ENCODE peak calls at places on chromosomes 3 and 15, in six cellular contexts. J is thyroid gland; Z is naive thymus-derived CD4-positive, alpha-beta T cell; Y is osteoblast; U is adipocyte; M is uterus. S is an unnamed sample.

GRCh38 chr15:94834494-94834893 is 603.1 kb downstream of the MCTP2 start:
- DNase-seq in M (no peak), Z (no peak), J (no peak), U (no peak), Y (no peak), S (no peak)

GRCh38 chr3:184583345-184584000 is 21.9 kb downstream of the EPHB3 start:
- DNase-seq in Z (no peak), Y (peak), U (no peak), J (no peak), M (no peak), S (no peak)

GRCh38 chr15:59941612-59942011 is 62.5 kb upstream of the FOXB1 start:
- DNase-seq in J (no peak), Y (no peak), U (no peak), Z (no peak), M (no peak), S (no peak)

GRCh38 chr3:41668366-41668765 is 293.5 kb downstream of the ULK4 start:
- DNase-seq in M (no peak), J (no peak), Z (no peak), U (no peak), Y (no peak), S (no peak)

GRCh38 chr3:57169872-57170623 is 4.9 kb upstream of the IL17RD start:
- DNase-seq in Z (peak), J (peak), U (peak), Y (peak), M (peak), S (peak)

GRCh38 chr3:185250653-185251052 is 3.2 kb downstream of the EHHADH start:
- DNase-seq in M (no peak), Z (no peak), U (no peak), J (no peak), Y (no peak), S (no peak)

GRCh38 chr3:39124876-39125836 is 17.7 kb downstream of the TTC21A start:
- DNase-seq in M (no peak), J (peak), Y (no peak), Z (no peak), U (peak), S (no peak)

GRCh38 chr3:72375237-72376154 is 472.7 kb downstream of the SHQ1 start:
- DNase-seq in Y (no peak), U (no peak), M (no peak), J (no peak), Z (peak), S (peak)

GRCh38 chr15:52095597-52096262 is 16.8 kb downstream of the BCL2L10 start:
- DNase-seq in Y (no peak), U (peak), M (peak), Z (no peak), J (no peak), S (no peak)

GRCh38 chr3:157199841-157200240 is 39.9 kb upstream of the CCNL1 start:
- DNase-seq in U (no peak), J (no peak), M (no peak), Y (peak), Z (no peak), S (no peak)

GRCh38 chr3:104992618-104993017 is 374.1 kb upstream of the ALCAM start:
- DNase-seq in U (no peak), M (no peak), J (no peak), Z (no peak), Y (no peak), S (no peak)

GRCh38 chr3:33153782-33154181 is 40.0 kb downstream of the CRTAP start:
- DNase-seq in Y (no peak), J (no peak), U (no peak), Z (no peak), M (no peak), S (no peak)

GRCh38 chr3:133464573-133464972 is 64.7 kb downstream of the BFSP2 start:
- DNase-seq in J (no peak), U (peak), M (no peak), Z (no peak), Y (no peak), S (no peak)

GRCh38 chr3:120652281-120652680 is 29.8 kb downstream of the HGD start:
- DNase-seq in M (no peak), U (no peak), Y (peak), Z (no peak), J (no peak), S (no peak)

GRCh38 chr15:99333981-99334380 is 82.7 kb downstream of the LRRC28 start:
- DNase-seq in M (no peak), J (no peak), Y (no peak), Z (no peak), U (no peak), S (no peak)

GRCh38 chr3:149990423-149990953 is 19.8 kb upstream of the PFN2 start:
- DNase-seq in J (no peak), Z (no peak), Y (no peak), M (no peak), U (peak), S (no peak)

GRCh38 chr3:15375461-15376000 is 43.1 kb upstream of the SH3BP5 start:
- DNase-seq in J (no peak), M (no peak), Z (no peak), U (no peak), Y (no peak), S (no peak)

GRCh38 chr15:45616901-45617323 is 17.9 kb upstream of the SQOR start:
- DNase-seq in M (no peak), Z (no peak), U (no peak), Y (no peak), J (no peak), S (no peak)

GRCh38 chr3:8464668-8465067 is 37.0 kb upstream of the LMCD1 start:
- DNase-seq in U (no peak), Y (no peak), M (no peak), Z (no peak), J (no peak), S (no peak)

GRCh38 chr3:127949446-127949845 is 34.4 kb downstream of the KBTBD12 start:
- DNase-seq in Y (no peak), M (no peak), J (no peak), U (no peak), Z (no peak), S (no peak)

DNA sequence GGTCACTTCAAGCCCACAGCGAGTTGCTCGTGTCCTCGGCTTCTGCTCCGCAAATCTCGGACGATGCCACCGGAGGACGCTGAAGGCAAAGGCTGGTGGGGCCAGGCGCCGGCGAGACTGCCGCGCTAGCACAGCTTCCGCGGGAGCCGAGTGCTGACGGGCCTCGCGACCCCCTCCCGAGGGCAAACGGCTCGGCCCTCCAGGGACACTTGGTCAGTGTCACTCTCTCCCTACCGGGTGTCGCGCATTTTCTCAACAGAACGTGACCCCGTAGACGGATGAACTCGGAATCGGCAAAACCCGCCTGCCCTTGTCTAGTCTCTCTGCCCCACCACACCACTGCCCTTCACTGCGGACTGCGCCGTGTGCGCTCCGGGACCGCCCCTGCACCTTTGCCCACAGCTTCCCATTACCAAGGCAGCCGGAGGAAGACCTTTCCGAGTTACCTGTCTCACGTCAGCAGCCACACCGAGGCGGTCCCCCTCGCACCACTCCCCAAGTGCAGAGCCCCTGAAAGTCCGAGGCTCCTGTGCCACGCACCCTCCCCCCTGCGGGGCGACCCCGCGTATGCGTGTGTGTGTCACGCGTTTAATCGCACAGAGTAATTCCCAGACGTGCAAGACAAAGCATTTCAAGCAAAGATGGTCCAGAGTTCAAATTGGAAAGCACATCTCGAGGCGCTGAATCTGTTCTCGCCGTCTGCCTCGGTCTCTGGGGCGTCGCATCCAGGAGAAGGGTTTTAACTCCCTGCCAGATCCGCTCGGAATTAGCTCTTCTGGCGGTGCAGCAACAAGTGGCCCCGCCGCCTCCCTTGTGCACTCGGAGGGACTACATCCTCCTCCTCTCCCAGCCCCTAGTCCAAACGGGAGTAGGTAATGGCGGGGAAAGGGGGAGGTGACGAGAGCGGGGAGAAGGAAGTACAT is 245.0 kb upstream of the TOPAZ1 start:
- DNase-seq in M (no peak), J (peak), U (peak), Y (peak), Z (peak), S (no peak)
- H3K4me3 ChIP-seq in M (no peak), J (peak), U (peak), Y (peak), Z (peak), S (no peak)

DNA sequence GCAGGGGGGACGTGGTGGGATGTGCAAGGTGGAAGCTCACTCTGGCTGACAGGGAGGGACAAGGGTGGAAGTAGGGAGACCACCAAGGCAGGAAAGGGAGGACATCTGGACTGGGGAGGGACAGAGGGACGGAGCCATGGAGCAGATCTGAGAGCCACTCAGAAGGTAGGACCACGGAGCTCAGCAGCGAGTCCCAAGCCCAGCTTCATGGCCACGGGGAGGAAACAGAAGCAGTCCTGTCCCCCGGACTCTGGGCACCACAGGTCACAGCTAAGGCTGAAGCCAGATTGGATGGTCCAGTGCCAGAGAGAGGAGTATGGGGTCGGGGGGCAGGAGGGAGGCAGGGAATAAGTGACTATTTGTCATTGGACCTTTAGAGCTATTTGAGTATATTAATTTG is 220.1 kb downstream of the TBC1D2B start:
- DNase-seq in J (no peak), Y (no peak), U (no peak), M (no peak), Z (no peak), S (no peak)
- H3K4me3 ChIP-seq in J (no peak), Y (no peak), U (no peak), M (no peak), Z (no peak), S (no peak)

GRCh38 chr3:136187868-136188267 is 8.3 kb downstream of the MSL2 start:
- DNase-seq in Z (no peak), U (no peak), Y (no peak), M (no peak), J (no peak), S (no peak)

GRCh38 chr3:136186850-136187249 is 9.3 kb downstream of the MSL2 start:
- DNase-seq in J (no peak), Y (no peak), M (no peak), Z (no peak), U (no peak), S (no peak)

GRCh38 chr3:136189043-136189442 is 7.1 kb downstream of the MSL2 start:
- DNase-seq in U (no peak), M (no peak), Z (no peak), Y (no peak), J (no peak), S (no peak)

GRCh38 chr3:136184703-136185102 is 11.4 kb downstream of the MSL2 start:
- DNase-seq in J (no peak), U (peak), M (no peak), Y (no peak), Z (no peak), S (no peak)

DNA sequence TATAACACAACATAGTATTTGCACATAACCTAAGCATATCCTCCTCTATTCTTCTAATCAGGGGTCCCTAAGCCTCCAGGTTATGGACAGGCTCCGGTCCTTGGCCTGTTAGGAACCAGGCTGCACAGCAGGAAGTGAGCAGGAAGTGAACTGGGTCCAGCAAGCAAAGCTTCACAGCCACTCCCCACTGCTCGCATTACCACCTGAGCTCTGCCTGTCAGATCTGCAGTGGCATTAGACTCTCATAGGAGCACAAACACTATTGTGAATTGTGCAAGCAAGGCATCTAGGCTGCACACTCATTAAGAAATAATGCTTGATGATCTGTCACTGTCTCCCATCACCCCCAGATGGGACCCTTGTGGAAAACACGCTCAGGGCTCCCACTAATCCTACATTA is 9.8 kb downstream of the MSL2 start:
- DNase-seq in M (no peak), U (no peak), Z (no peak), Y (no peak), J (no peak), S (no peak)
- H3K4me3 ChIP-seq in M (no peak), U (no peak), Z (peak), Y (no peak), J (no peak), S (no peak)

DNA sequence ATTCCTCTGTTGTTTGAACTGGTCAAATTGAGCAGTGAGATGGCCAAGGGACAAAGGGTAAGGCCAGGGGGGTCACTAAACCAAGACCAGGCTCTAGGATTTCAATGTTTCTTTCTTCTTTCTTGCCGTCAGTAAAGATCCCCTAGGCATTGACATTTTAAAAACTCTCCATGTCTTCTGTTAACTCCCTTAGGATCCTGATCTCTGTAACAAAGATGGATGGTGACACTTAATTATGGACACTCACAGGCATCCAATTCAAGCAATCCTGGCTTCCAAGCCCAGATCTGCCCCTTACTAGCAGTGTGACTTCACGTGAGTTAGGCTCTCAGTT is 415.0 kb downstream of the RBMS3 start:
- DNase-seq in U (no peak), M (no peak), J (no peak), Y (peak), Z (no peak), S (no peak)
- H3K4me3 ChIP-seq in U (peak), M (no peak), J (no peak), Y (peak), Z (no peak), S (no peak)

GRCh38 chr3:51390600-51391074 is 448 bp upstream of the RBM15B start:
- DNase-seq in U (no peak), Y (peak), Z (no peak), J (no peak), M (no peak), S (no peak)
- H3K4me3 ChIP-seq in U (peak), Y (peak), Z (peak), J (peak), M (peak), S (peak)